ENCODE peak calls at places on chromosomes 11 and 22, in six cellular contexts. N is Right ventricle myocardium inferior, P is fibroblast of mammary gland, T is ELR, J is tibial nerve, Q is skeletal muscle cell. Y is an unnamed sample.
A peak's percentile ranks its signal among the peaks of the same experiment; 100 is the strongest.

GRCh38 chr11:100647861-100648260 is 39.2 kb upstream of the ARHGAP42 start:
- DNase-seq in N (no peak), P (no peak), T (no peak), J (no peak), Q (no peak), Y (no peak)

GRCh38 chr11:132895340-132895739 is 637.0 kb downstream of the OPCML start:
- DNase-seq in N (no peak), P (no peak), T (no peak), J (no peak), Q (peak; percentile 56), Y (no peak)

GRCh38 chr11:86414032-86414431 is 39.3 kb downstream of the CCDC81 start:
- DNase-seq in N (no peak), P (no peak), T (no peak), J (no peak), Q (no peak), Y (no peak)

GRCh38 chr11:77101043-77101537 is 1.6 kb upstream of the OMP start:
- DNase-seq in N (no peak), P (peak; percentile 55), T (peak; percentile 57), J (no peak), Q (no peak), Y (peak; percentile 70)

GRCh38 chr11:47338396-47339241 is 13.9 kb downstream of the MYBPC3 start:
- DNase-seq in N (no peak), P (no peak), T (no peak), J (no peak), Q (no peak), Y (no peak)

GRCh38 chr11:60482361-60482760 is 10.2 kb upstream of the MS4A12 start:
- DNase-seq in N (no peak), P (no peak), T (no peak), J (no peak), Q (no peak), Y (no peak)

GRCh38 chr11:63244862-63245261 is 1.5 kb upstream of the SLC22A25 start:
- DNase-seq in N (no peak), P (no peak), T (no peak), J (no peak), Q (no peak), Y (no peak)

GRCh38 chr11:70139785-70140410 is 61.8 kb downstream of the ANO1 start:
- DNase-seq in N (no peak), P (no peak), T (no peak), J (no peak), Q (no peak), Y (no peak)

GRCh38 chr11:130175898-130176297 is 16.3 kb downstream of the ST14 start:
- DNase-seq in N (no peak), P (no peak), T (no peak), J (no peak), Q (no peak), Y (no peak)

GRCh38 chr11:79236541-79236971 is 204.3 kb downstream of the TENM4 start:
- DNase-seq in N (no peak), P (peak; percentile 99), T (peak; percentile 19), J (no peak), Q (peak; percentile 97), Y (no peak)

GRCh38 chr11:9594267-9595046 is 21.0 kb downstream of the WEE1 start:
- DNase-seq in N (no peak), P (no peak), T (peak; percentile 37), J (no peak), Q (no peak), Y (no peak)

GRCh38 chr11:1628506-1629325 is 859 bp upstream of the KRTAP5-5 start:
- DNase-seq in N (peak; percentile 76), P (peak; percentile 11), T (peak; percentile 52), J (no peak), Q (no peak), Y (peak; percentile 67)

GRCh38 chr11:11179239-11179638 is 173.8 kb downstream of the CSNK2A3 start:
- DNase-seq in N (no peak), P (peak; percentile 56), T (peak; percentile 45), J (no peak), Q (peak; percentile 49), Y (no peak)

GRCh38 chr22:27642104-27642800 is 159.3 kb downstream of the MN1 start:
- DNase-seq in N (no peak), P (no peak), T (no peak), J (no peak), Q (no peak), Y (no peak)

GRCh38 chr11:120337133-120337895 is 1.1 kb downstream of the ARHGEF12 start:
- DNase-seq in N (no peak), P (peak; percentile 28), T (peak; percentile 37), J (no peak), Q (no peak), Y (peak; percentile 53)

GRCh38 chr11:64306563-64306875 is 1.2 kb downstream of the ESRRA start:
- DNase-seq in N (peak; percentile 64), P (no peak), T (no peak), J (no peak), Q (no peak), Y (no peak)

GRCh38 chr11:71519546-71519945 is 7.5 kb upstream of the KRTAP5-7 start:
- DNase-seq in N (no peak), P (no peak), T (no peak), J (no peak), Q (no peak), Y (no peak)

GRCh38 chr11:84465040-84465439 is 1162.1 kb downstream of the DLG2 start:
- DNase-seq in N (no peak), P (peak; percentile 18), T (no peak), J (no peak), Q (peak; percentile 62), Y (no peak)

GRCh38 chr11:86508604-86509471 is 134.2 kb downstream of the CCDC81 start:
- DNase-seq in N (no peak), P (peak; percentile 57), T (peak; percentile 78), J (no peak), Q (no peak), Y (peak; percentile 57)

GRCh38 chr11:8038811-8039529 is 42.0 kb upstream of the TUB start:
- DNase-seq in N (no peak), P (no peak), T (no peak), J (no peak), Q (no peak), Y (no peak)

GRCh38 chr11:3412837-3413236 is 33.9 kb upstream of the ZNF195 start:
- DNase-seq in N (no peak), P (no peak), T (no peak), J (no peak), Q (no peak), Y (no peak)